ENCODE peak calls at places on chromosomes 11 and 22, in eight cellular contexts. One of them, this sample, is unnamed.

GRCh38 chr11:106424111-106424510 is 346.6 kb downstream of the AASDHPPT start:
- DNase-seq in GM12878: no peak
- DNase-seq in A549: peak
- DNase-seq in K562: no peak
- DNase-seq in endothelial cell of umbilical vein: no peak
- DNase-seq in H1: no peak
- DNase-seq in HCT116: no peak
- DNase-seq in HepG2: no peak
- DNase-seq in this sample: no peak

GRCh38 chr11:117814766-117815261 is 9.7 kb downstream of the FXYD2 start:
- DNase-seq in K562: no peak
- DNase-seq in H1: no peak
- DNase-seq in endothelial cell of umbilical vein: no peak
- DNase-seq in HCT116: no peak
- DNase-seq in GM12878: peak
- DNase-seq in HepG2: peak
- DNase-seq in A549: peak
- DNase-seq in this sample: peak

GRCh38 chr22:37260939-37261338 is 16.9 kb upstream of the RAC2 start:
- DNase-seq in K562: peak
- DNase-seq in HepG2: peak
- DNase-seq in GM12878: no peak
- DNase-seq in endothelial cell of umbilical vein: peak
- DNase-seq in H1: no peak
- DNase-seq in HCT116: peak
- DNase-seq in A549: peak
- DNase-seq in this sample: peak

GRCh38 chr11:95363710-95364109 is 132.7 kb upstream of the SESN3 start:
- DNase-seq in A549: no peak
- DNase-seq in H1: no peak
- DNase-seq in HepG2: peak
- DNase-seq in endothelial cell of umbilical vein: no peak
- DNase-seq in HCT116: no peak
- DNase-seq in K562: peak
- DNase-seq in GM12878: no peak
- DNase-seq in this sample: no peak

GRCh38 chr22:17120281-17120680 is 879 bp downstream of the TMEM121B start:
- DNase-seq in HCT116: no peak
- DNase-seq in H1: peak
- DNase-seq in GM12878: no peak
- DNase-seq in K562: peak
- DNase-seq in HepG2: no peak
- DNase-seq in A549: peak
- DNase-seq in endothelial cell of umbilical vein: peak
- DNase-seq in this sample: peak

GRCh38 chr11:96272542-96273306 is 70.3 kb downstream of the MAML2 start:
- DNase-seq in GM12878: no peak
- DNase-seq in A549: peak
- DNase-seq in HepG2: no peak
- DNase-seq in H1: no peak
- DNase-seq in HCT116: no peak
- DNase-seq in endothelial cell of umbilical vein: peak
- DNase-seq in K562: no peak
- DNase-seq in this sample: no peak

GRCh38 chr11:116580828-116581227 is 192.0 kb downstream of the BUD13 start:
- DNase-seq in K562: no peak
- DNase-seq in GM12878: no peak
- DNase-seq in H1: peak
- DNase-seq in HCT116: no peak
- DNase-seq in endothelial cell of umbilical vein: no peak
- DNase-seq in HepG2: no peak
- DNase-seq in A549: no peak
- DNase-seq in this sample: no peak

GRCh38 chr11:82858556-82859091 is 41.6 kb downstream of the PRCP start:
- DNase-seq in K562: no peak
- DNase-seq in H1: no peak
- DNase-seq in A549: peak
- DNase-seq in HepG2: no peak
- DNase-seq in HCT116: no peak
- DNase-seq in endothelial cell of umbilical vein: peak
- DNase-seq in GM12878: no peak
- DNase-seq in this sample: no peak

GRCh38 chr11:84261707-84262106 is 975.5 kb upstream of the CCDC90B start:
- DNase-seq in HCT116: no peak
- DNase-seq in A549: no peak
- DNase-seq in H1: peak
- DNase-seq in endothelial cell of umbilical vein: no peak
- DNase-seq in K562: no peak
- DNase-seq in GM12878: no peak
- DNase-seq in HepG2: no peak
- DNase-seq in this sample: peak

GRCh38 chr11:128660957-128661356 is 32.9 kb upstream of the FLI1 start:
- DNase-seq in K562: no peak
- DNase-seq in GM12878: no peak
- DNase-seq in A549: no peak
- DNase-seq in H1: no peak
- DNase-seq in HCT116: no peak
- DNase-seq in HepG2: no peak
- DNase-seq in endothelial cell of umbilical vein: no peak
- DNase-seq in this sample: no peak

GRCh38 chr11:11454671-11455223 is 101.7 kb upstream of the CSNK2A3 start:
- DNase-seq in endothelial cell of umbilical vein: no peak
- DNase-seq in GM12878: no peak
- DNase-seq in K562: no peak
- DNase-seq in HCT116: no peak
- DNase-seq in HepG2: no peak
- DNase-seq in H1: no peak
- DNase-seq in A549: no peak
- DNase-seq in this sample: no peak

GRCh38 chr22:40213478-40213877 is 35.8 kb downstream of the TNRC6B start:
- DNase-seq in H1: no peak
- DNase-seq in HCT116: no peak
- DNase-seq in A549: no peak
- DNase-seq in GM12878: no peak
- DNase-seq in HepG2: no peak
- DNase-seq in K562: no peak
- DNase-seq in endothelial cell of umbilical vein: peak
- DNase-seq in this sample: no peak

GRCh38 chr11:91394073-91394717 is 830.4 kb upstream of the FAT3 start:
- DNase-seq in GM12878: no peak
- DNase-seq in HepG2: peak
- DNase-seq in A549: peak
- DNase-seq in HCT116: no peak
- DNase-seq in endothelial cell of umbilical vein: no peak
- DNase-seq in H1: no peak
- DNase-seq in K562: no peak
- DNase-seq in this sample: no peak

GRCh38 chr11:103926990-103927389 is 109.5 kb upstream of the DDI1 start:
- DNase-seq in endothelial cell of umbilical vein: no peak
- DNase-seq in HepG2: no peak
- DNase-seq in A549: no peak
- DNase-seq in GM12878: no peak
- DNase-seq in K562: no peak
- DNase-seq in H1: no peak
- DNase-seq in HCT116: no peak
- DNase-seq in this sample: no peak

DNA sequence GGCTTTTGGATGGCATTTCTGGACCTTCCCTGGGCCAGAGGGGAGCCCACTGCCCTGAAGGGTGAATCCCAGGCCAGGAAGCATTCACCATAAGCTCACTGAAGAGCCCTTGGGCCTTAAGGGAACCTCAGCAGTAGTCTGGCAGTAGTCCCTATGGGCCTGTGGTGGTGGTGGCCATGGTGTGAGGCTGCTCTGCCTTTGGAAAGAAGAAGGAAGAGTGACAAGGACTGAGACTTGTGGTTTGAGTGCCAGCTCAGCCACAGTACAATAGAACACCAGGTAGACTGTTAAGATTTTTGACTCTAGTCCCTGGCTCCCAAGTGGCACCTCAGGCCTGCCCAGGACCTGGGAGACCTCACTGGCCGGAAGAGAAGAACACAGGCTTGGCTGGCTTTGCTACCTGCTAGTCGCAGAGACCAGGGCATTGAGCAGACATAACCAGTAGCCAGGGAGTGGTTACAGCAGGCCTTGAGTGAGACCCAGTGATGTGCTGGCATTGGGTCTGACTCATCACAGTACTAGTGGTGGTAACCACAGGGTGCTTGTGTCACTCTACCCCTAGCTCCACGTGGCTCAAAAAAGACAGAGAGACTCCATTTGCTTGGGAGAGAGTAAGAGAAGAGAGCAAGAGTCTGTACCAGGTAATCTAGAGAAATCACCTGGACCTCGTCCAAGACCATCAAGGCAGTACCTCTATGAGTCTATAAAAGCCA is 259.8 kb upstream of the BLID start:
- DNase-seq in endothelial cell of umbilical vein: no peak
- DNase-seq in HCT116: peak
- DNase-seq in K562: no peak
- DNase-seq in A549: no peak
- DNase-seq in H1: no peak
- DNase-seq in HepG2: no peak
- DNase-seq in GM12878: peak
- DNase-seq in this sample: no peak
- TF ChIP-seq POLR2A in endothelial cell of umbilical vein: no peak
- TF ChIP-seq POLR2A in HCT116: no peak
- TF ChIP-seq POLR2A in K562: no peak
- TF ChIP-seq POLR2A in A549: no peak
- TF ChIP-seq POLR2A in H1: no peak
- TF ChIP-seq POLR2A in HepG2: no peak
- TF ChIP-seq POLR2A in GM12878: no peak
- TF ChIP-seq POLR2A in this sample: no peak

DNA sequence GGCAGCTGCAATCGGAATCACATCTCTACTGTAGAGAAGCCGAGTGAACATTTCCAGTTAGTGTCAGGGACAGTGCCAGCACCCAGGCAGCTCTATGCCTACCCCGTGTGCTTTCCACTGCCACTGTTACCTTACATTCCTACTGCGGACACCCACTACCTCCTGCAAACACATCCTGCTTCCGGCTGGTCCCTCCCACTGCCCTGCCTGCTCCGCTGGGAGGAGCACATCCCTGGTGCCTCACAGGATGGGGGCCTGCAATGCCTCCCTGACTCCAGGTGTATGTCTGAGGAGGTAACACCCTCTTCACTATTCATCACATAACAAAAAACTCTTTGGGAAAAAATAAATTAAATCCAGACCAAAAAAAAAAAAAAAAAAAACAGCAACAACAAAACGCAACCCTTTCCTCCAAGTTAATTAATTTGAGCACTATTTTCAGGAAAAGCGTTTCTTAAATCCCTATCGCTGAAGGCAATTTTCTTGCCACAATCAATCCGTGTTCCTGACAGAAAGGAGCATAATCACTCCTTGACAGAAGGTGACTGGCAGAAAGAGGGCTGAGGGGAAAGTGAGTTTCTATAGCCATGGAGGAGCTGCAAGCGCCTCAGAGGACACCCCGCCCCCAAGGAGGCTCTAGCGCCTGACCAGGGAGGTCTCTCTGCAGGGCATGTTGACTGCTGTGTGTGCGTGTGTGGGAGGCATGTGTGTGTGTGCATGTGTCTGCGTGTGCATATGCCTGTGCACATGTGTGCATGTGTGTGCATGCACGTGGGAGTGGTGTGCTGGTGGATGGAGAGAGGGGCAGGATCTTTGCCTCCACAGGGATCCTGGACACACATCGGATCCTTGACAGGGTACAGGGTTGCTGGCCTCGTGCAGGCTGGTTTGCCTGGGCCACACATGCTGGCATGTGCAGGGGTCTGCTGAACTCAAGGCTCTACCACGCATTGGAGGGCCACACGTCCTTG is 134.8 kb upstream of the NTM start:
- DNase-seq in endothelial cell of umbilical vein: no peak
- DNase-seq in H1: no peak
- DNase-seq in HCT116: no peak
- DNase-seq in A549: no peak
- DNase-seq in K562: no peak
- DNase-seq in GM12878: no peak
- DNase-seq in HepG2: no peak
- DNase-seq in this sample: no peak
- TF ChIP-seq MAX in endothelial cell of umbilical vein: no peak
- TF ChIP-seq MAX in H1: no peak
- TF ChIP-seq MAX in HCT116: no peak
- TF ChIP-seq MAX in A549: no peak
- TF ChIP-seq MAX in K562: no peak
- TF ChIP-seq MAX in GM12878: no peak
- TF ChIP-seq MAX in HepG2: no peak
- TF ChIP-seq MAX in this sample: no peak

DNA sequence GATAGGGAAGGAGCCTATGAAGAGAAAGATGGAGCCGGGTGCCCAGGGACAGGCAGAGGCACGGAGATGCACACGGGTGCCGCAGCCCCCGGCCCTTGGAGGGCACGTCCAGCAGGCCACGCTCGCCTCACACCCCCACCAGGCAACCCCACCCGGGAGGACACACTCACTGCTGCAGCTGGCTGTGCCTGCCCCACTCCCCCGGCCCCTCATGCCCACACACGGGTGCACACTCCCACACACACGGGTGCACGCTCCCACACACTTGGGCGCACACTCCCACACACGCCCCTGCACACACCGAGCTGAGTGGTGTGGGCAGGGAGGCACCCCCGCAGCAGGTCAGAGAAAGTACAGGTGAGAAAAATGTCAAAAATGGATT is 1.1 kb downstream of the MOB2 start:
- DNase-seq in GM12878: no peak
- DNase-seq in A549: no peak
- DNase-seq in H1: no peak
- DNase-seq in HepG2: no peak
- DNase-seq in HCT116: no peak
- DNase-seq in endothelial cell of umbilical vein: no peak
- DNase-seq in K562: no peak
- DNase-seq in this sample: no peak
- H3K4me3 ChIP-seq in GM12878: no peak
- H3K4me3 ChIP-seq in A549: no peak
- H3K4me3 ChIP-seq in H1: no peak
- H3K4me3 ChIP-seq in HepG2: no peak
- H3K4me3 ChIP-seq in HCT116: no peak
- H3K4me3 ChIP-seq in endothelial cell of umbilical vein: no peak
- H3K4me3 ChIP-seq in K562: no peak
- H3K4me3 ChIP-seq in this sample: no peak

DNA sequence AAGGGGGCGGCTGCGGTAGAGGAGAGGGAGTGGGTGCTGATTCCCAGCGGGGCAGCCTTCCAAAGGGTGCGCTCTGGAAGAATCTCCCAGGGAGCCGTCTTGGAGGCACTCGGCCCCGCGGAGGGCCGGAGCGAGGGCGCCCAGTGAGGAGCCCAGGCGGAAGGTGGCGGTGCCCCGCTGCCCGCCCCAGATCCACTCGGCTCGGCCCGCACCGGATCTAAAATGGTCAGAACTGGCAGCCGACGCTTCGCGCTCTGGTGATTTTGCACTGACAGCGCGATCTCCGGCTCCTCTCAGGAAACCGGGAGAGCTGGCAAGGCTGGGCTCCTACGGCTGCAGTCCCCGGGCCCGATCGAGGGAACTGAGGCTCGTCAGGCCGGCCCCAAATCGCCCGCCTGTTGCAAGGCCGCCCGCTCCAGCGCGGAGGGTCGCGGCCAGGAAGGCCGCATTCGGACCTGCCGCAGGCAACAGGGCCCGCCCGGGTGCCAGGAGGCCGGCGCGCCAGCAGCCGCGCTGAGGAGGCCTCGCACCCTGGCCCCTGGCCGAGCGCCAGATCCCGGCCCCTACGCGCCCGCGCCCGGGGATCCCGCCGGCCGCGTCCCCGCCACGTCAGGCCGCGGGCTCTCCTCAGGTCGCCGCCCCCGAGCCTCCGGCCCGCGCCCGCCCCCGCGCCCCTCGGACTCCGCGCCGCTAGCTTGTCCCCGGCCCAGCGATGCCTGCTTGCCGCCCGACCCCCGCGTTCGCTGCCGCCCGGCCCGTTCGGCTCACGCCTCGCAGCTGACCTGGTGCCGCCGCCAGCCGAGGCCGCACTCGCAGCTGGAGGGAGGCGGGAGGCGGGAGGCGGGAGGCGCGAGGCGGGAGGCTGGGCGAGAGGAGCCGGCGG is at the start of gene KLHL22:
- DNase-seq in endothelial cell of umbilical vein: peak
- DNase-seq in K562: peak
- DNase-seq in HCT116: no peak
- DNase-seq in A549: no peak
- DNase-seq in H1: no peak
- DNase-seq in HepG2: peak
- DNase-seq in GM12878: no peak
- DNase-seq in this sample: peak
- TF ChIP-seq POLR2A in endothelial cell of umbilical vein: no peak
- TF ChIP-seq POLR2A in K562: no peak
- TF ChIP-seq POLR2A in HCT116: no peak
- TF ChIP-seq POLR2A in A549: no peak
- TF ChIP-seq POLR2A in H1: no peak
- TF ChIP-seq POLR2A in HepG2: no peak
- TF ChIP-seq POLR2A in GM12878: peak
- TF ChIP-seq POLR2A in this sample: no peak

This sample was measured in NB4.